ENCODE peak calls at places on chromosomes 12 and 14, in nine cellular contexts. Z is K562; V is effector memory CD4-positive, alpha-beta T cell; L is HCT116; J is heart left ventricle; U is GM23248; T is psoas muscle; F is Peyer's patch; O is pancreas. R is an unnamed sample. For H3K4me1, the result is how much of the 10 kb centered on the place peaks cover.

GRCh38 chr12:26878661-26879119 is 45.7 kb upstream of the ITPR2 start:
- DNase-seq in Z (no peak), V (no peak), L (no peak), J (peak), U (no peak), T (peak), F (peak), O (peak), R (peak)

GRCh38 chr12:88493651-88494050 is 86.6 kb downstream of the KITLG start:
- DNase-seq in Z (no peak), V (no peak), L (no peak), J (no peak), U (peak), T (no peak), F (no peak), O (no peak), R (no peak)

GRCh38 chr12:125403145-125403789 is 338.0 kb downstream of the AACS start:
- DNase-seq in Z (peak), V (no peak), L (peak), J (no peak), U (peak), T (no peak), F (no peak), O (no peak), R (no peak)

GRCh38 chr12:91140660-91141045 is 29.4 kb upstream of the LUM start:
- DNase-seq in Z (no peak), V (no peak), L (no peak), J (peak), U (peak), T (no peak), F (no peak), O (no peak), R (peak)

GRCh38 chr14:57962293-57962996 is 96.6 kb upstream of the SLC35F4 start:
- DNase-seq in Z (no peak), V (no peak), L (no peak), J (no peak), U (no peak), T (no peak), F (no peak), O (no peak), R (no peak)

GRCh38 chr12:65881348-65881961 is 57.2 kb downstream of the HMGA2 start:
- DNase-seq in Z (no peak), V (no peak), L (no peak), J (peak), U (peak), T (peak), F (no peak), O (peak), R (no peak)

GRCh38 chr12:89070603-89071002 is 281.7 kb downstream of the DUSP6 start:
- DNase-seq in Z (no peak), V (no peak), L (no peak), J (no peak), U (no peak), T (no peak), F (no peak), O (no peak), R (no peak)

GRCh38 chr14:63614964-63615363 is 26.7 kb downstream of the WDR89 start:
- DNase-seq in Z (no peak), V (no peak), L (no peak), J (no peak), U (peak), T (no peak), F (no peak), O (no peak), R (no peak)

GRCh38 chr14:77985235-77985634 is 184.9 kb upstream of the NRXN3 start:
- DNase-seq in Z (no peak), V (no peak), L (no peak), J (peak), U (peak), T (no peak), F (no peak), O (no peak), R (no peak)

GRCh38 chr12:662541-663292 is 528 bp downstream of the NINJ2 start:
- DNase-seq in Z (no peak), V (no peak), L (no peak), J (no peak), U (peak), T (no peak), F (no peak), O (no peak), R (no peak)

GRCh38 chr12:12425616-12426015 is 68.7 kb downstream of the BORCS5 start:
- DNase-seq in Z (no peak), V (no peak), L (no peak), J (no peak), U (peak), T (no peak), F (no peak), O (no peak), R (no peak)

GRCh38 chr14:60878536-60878935 is 102.3 kb downstream of the TRMT5 start:
- DNase-seq in Z (no peak), V (no peak), L (no peak), J (no peak), U (peak), T (no peak), F (no peak), O (no peak), R (no peak)

GRCh38 chr14:66507181-66507721 is 696 bp upstream of the GPHN start:
- DNase-seq in Z (no peak), V (no peak), L (peak), J (no peak), U (no peak), T (no peak), F (peak), O (no peak), R (no peak)

GRCh38 chr12:26523708-26524150 is 309.3 kb downstream of the ITPR2 start:
- DNase-seq in Z (no peak), V (no peak), L (no peak), J (peak), U (peak), T (peak), F (peak), O (peak), R (peak)

GRCh38 chr12:22722779-22723178 is 97.8 kb downstream of the ETNK1 start:
- DNase-seq in Z (no peak), V (no peak), L (no peak), J (no peak), U (no peak), T (no peak), F (no peak), O (no peak), R (no peak)

GRCh38 chr12:4388662-4389061 is 9.2 kb upstream of the FGF23 start:
- DNase-seq in Z (peak), V (no peak), L (no peak), J (no peak), U (no peak), T (no peak), F (no peak), O (no peak), R (no peak)

GRCh38 chr14:95689441-95689840 is 3.2 kb downstream of the TCL1B start:
- DNase-seq in Z (no peak), V (no peak), L (no peak), J (no peak), U (no peak), T (no peak), F (no peak), O (no peak), R (no peak)
- H3K4me1 ChIP-seq in Z (under half), V (under half), L (under half), J (under half), U (under half), T (under half), F (under half), O (under half), R (under half)

DNA sequence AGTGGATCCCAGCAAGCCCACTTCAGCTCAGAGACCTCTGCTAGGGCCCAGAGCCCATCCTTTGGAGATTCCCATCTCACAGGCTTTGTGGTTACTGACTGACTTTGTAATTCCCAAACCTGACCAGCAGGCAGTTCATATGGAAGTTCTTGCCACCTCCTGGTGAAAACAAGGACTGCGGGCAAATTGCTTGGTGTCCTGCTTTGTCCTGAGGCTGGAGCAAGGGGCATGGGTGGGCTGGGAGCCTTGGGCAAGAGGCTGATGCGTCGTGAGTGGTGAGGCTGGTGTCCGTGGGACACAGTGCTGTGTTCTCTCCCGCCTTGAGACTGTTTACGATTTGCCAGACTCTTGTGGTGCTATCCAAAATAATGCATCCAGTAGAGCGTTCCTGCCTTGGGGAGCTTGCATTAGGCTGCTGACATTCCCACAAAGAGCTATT is 91.0 kb downstream of the LRRC74A start:
- DNase-seq in Z (peak), V (no peak), L (peak), J (peak), U (peak), T (peak), F (peak), O (peak), R (peak)
- H3K4me1 ChIP-seq in Z (under half), V (under half), L (half or more), J (half or more), U (under half), T (under half), F (under half), O (under half), R (under half)

GRCh38 chr12:108567388-108567787 is 5.0 kb downstream of the ISCU start:
- DNase-seq in Z (no peak), V (no peak), L (no peak), J (no peak), U (no peak), T (no peak), F (no peak), O (no peak), R (no peak)
- H3K4me1 ChIP-seq in Z (under half), V (under half), L (under half), J (under half), U (under half), T (under half), F (under half), O (under half), R (half or more)

GRCh38 chr12:130169924-130170323 is 7.7 kb downstream of the FZD10 start:
- DNase-seq in Z (no peak), V (no peak), L (no peak), J (no peak), U (no peak), T (no peak), F (no peak), O (no peak), R (no peak)

GRCh38 chr12:130166306-130166705 is 4.0 kb downstream of the FZD10 start:
- DNase-seq in Z (no peak), V (no peak), L (no peak), J (no peak), U (no peak), T (no peak), F (no peak), O (no peak), R (no peak)

GRCh38 chr12:130169256-130169655 is 7.0 kb downstream of the FZD10 start:
- DNase-seq in Z (no peak), V (no peak), L (no peak), J (no peak), U (no peak), T (no peak), F (no peak), O (no peak), R (no peak)

GRCh38 chr12:130164931-130165330 is 2.7 kb downstream of the FZD10 start:
- DNase-seq in Z (no peak), V (no peak), L (no peak), J (no peak), U (no peak), T (no peak), F (no peak), O (no peak), R (no peak)

DNA sequence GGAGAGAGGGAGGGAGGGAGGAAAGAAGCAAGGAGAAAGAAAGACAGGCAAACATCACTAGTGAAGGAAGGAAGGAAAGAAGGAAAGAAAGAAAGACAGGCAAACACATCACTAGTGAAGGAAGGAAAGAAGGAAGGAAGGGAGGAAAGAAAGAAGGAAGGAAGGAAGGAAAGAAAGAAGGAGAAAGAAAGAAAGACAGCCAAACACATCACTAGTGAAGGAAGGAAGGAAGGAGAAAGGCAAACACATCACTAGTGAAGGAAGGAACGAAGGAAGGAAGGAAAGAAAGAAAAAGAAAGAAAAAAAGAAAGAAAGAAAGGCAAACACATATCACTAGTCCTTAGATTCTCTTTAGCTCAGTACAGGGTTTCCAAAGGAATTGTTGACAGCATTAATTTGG is 5.3 kb downstream of the FZD10 start:
- DNase-seq in Z (no peak), V (no peak), L (no peak), J (no peak), U (no peak), T (no peak), F (no peak), O (no peak), R (no peak)
- H3K4me1 ChIP-seq in Z (under half), V (under half), L (under half), J (under half), U (under half), T (under half), F (under half), O (under half), R (under half)

GRCh38 chr14:91878274-91878673 is 10.9 kb upstream of the TC2N start:
- DNase-seq in Z (peak), V (no peak), L (no peak), J (no peak), U (no peak), T (no peak), F (no peak), O (no peak), R (no peak)

GRCh38 chr14:91876492-91876891 is 9.2 kb upstream of the TC2N start:
- DNase-seq in Z (no peak), V (no peak), L (no peak), J (no peak), U (no peak), T (no peak), F (no peak), O (no peak), R (no peak)

GRCh38 chr14:91875515-91876286 is 8.4 kb upstream of the TC2N start:
- DNase-seq in Z (no peak), V (no peak), L (no peak), J (no peak), U (no peak), T (no peak), F (no peak), O (peak), R (no peak)

GRCh38 chr14:91879196-91879595 is 11.9 kb upstream of the TC2N start:
- DNase-seq in Z (no peak), V (no peak), L (no peak), J (no peak), U (no peak), T (no peak), F (no peak), O (no peak), R (no peak)

DNA sequence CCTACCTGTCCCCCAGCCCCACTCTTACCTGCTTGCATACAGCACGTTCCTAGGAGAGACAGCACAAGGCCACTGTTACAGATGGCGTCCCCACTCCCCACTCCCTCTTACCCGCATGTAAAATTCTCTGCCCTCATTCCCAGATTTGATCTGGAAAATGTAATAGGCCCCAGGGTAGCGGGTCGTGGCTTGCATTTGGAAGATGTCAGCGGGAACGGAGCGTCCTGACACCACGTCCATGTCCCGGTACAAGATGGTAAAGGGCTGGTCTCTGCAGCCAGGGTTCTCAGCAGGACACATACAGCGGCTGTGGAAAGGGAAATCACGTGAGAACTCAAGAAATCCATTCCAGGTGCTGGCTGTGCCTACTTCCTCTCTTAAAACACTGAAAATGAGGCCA is 10.0 kb upstream of the TC2N start:
- DNase-seq in Z (no peak), V (no peak), L (no peak), J (no peak), U (no peak), T (no peak), F (no peak), O (no peak), R (no peak)
- H3K4me1 ChIP-seq in Z (under half), V (under half), L (under half), J (under half), U (under half), T (under half), F (under half), O (half or more), R (under half)

GRCh38 chr12:68900241-68900640 is 32.7 kb downstream of the CPM start:
- DNase-seq in Z (no peak), V (no peak), L (no peak), J (no peak), U (no peak), T (no peak), F (no peak), O (no peak), R (no peak)
- H3K4me1 ChIP-seq in Z (under half), V (under half), L (under half), J (under half), U (under half), T (under half), F (under half), O (under half), R (under half)

GRCh38 chr14:99213101-99213500 is 58.9 kb downstream of the BCL11B start:
- DNase-seq in Z (no peak), V (no peak), L (no peak), J (no peak), U (peak), T (no peak), F (no peak), O (no peak), R (no peak)
- H3K4me1 ChIP-seq in Z (under half), V (half or more), L (under half), J (under half), U (under half), T (under half), F (under half), O (under half), R (under half)

DNA sequence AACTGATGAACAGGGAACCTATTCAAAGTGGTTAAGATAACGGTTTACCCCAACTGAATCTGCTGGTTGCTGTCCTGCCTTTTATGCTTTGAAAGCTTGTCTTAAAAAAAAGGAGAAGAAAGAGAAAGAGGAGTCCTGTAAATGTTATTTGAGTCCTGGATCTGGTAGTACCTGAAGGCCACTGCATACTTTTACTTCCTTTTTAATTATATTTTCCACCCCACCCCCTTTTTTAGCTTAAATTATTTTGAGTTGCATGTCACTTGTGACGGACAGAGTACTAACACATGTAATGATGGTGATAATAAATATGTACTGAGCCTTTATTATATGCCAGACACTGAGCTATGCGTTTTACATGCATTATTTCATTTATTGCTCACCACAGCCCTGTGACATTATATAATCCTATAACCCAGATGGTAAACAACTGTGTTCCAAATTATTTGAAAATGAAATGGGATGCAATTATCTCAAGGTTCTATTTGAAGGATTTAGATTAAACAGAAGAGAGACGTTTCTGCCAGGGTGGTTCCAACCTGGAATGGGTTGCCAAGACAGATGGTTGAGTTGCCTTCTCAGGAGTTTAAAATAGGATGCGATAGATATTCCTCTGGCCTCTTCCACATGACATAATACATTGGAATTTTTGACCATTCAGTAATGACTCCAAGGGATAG is 2.7 kb upstream of the AMIGO2 start:
- DNase-seq in Z (no peak), V (no peak), L (no peak), J (no peak), U (no peak), T (no peak), F (no peak), O (no peak), R (no peak)
- H3K4me1 ChIP-seq in Z (under half), V (under half), L (half or more), J (under half), U (half or more), T (under half), F (under half), O (under half), R (under half)